ENCODE peak calls at places on chromosome 19, in seven cellular contexts. Z is HAP-1, B is fibroblast of lung, F is neuronal stem cell, D is tibial nerve, N is upper lobe of left lung, C is GM23248. M is an unnamed sample.

GRCh38 chr19:49590971-49591730 is at the start of gene PRR12:
- DNase-seq in F (peak; percentile 73), B (peak; percentile 72), C (peak; percentile 84), Z (peak; percentile 53), N (peak; percentile 50), D (no peak), M (peak; percentile 72)

GRCh38 chr19:737591-738093 is 13.3 kb upstream of the MISP start:
- DNase-seq in F (no peak), B (peak; percentile 15), N (no peak), C (peak; percentile 60), Z (peak; percentile 51), D (no peak), M (peak; percentile 62)

GRCh38 chr19:13400296-13400695 is 106.0 kb downstream of the CACNA1A start:
- DNase-seq in N (no peak), C (no peak), F (no peak), Z (no peak), B (no peak), D (no peak), M (no peak)

GRCh38 chr19:18098891-18099622 is 1.5 kb downstream of the MAST3 start:
- DNase-seq in N (no peak), F (no peak), D (no peak), Z (no peak), C (peak; percentile 31), B (no peak), M (no peak)

GRCh38 chr19:18995804-18996241 is 37.5 kb downstream of the SUGP2 start:
- DNase-seq in D (no peak), N (peak; percentile 39), B (peak; percentile 94), Z (peak; percentile 83), F (peak; percentile 38), C (peak; percentile 98), M (no peak)

GRCh38 chr19:2337329-2337707 is 8.8 kb downstream of the SPPL2B start:
- DNase-seq in B (peak; percentile 44), N (no peak), C (peak; percentile 47), Z (no peak), F (peak; percentile 52), D (no peak), M (no peak)

GRCh38 chr19:55695511-55696290 is 20.7 kb downstream of the EPN1 start:
- DNase-seq in C (no peak), D (no peak), N (no peak), B (no peak), Z (no peak), F (no peak), M (no peak)

GRCh38 chr19:4980087-4980486 is 11.2 kb downstream of the KDM4B start:
- DNase-seq in N (no peak), Z (no peak), B (no peak), C (peak; percentile 58), D (no peak), F (no peak), M (no peak)

GRCh38 chr19:45601524-45602522 is at the start of gene GPR4:
- DNase-seq in N (no peak), C (peak; percentile 42), F (no peak), D (no peak), Z (no peak), B (no peak), M (no peak)

GRCh38 chr19:273393-273792 is 17.8 kb downstream of the PLPP2 start:
- DNase-seq in B (no peak), C (no peak), F (no peak), N (no peak), Z (no peak), D (no peak), M (no peak)

GRCh38 chr19:49154279-49154678 is 917 bp downstream of the HRC start:
- DNase-seq in N (no peak), D (no peak), Z (no peak), F (no peak), C (no peak), B (no peak), M (no peak)

GRCh38 chr19:15048128-15048527 is 1.2 kb upstream of the CASP14 start:
- DNase-seq in F (no peak), N (no peak), Z (no peak), D (no peak), B (no peak), C (no peak), M (no peak)

GRCh38 chr19:32166238-32166637 is 179.2 kb upstream of the ZNF507 start:
- DNase-seq in F (no peak), B (no peak), Z (no peak), N (no peak), C (no peak), D (no peak), M (no peak)

GRCh38 chr19:19321143-19321577 is 531 bp downstream of the MAU2 start:
- DNase-seq in Z (no peak), F (peak; percentile 23), D (no peak), C (peak; percentile 58), N (no peak), B (peak; percentile 13), M (no peak)

GRCh38 chr19:566403-566802 is 6.0 kb upstream of the BSG start:
- DNase-seq in N (peak; percentile 79), B (peak; percentile 93), F (no peak), D (no peak), Z (no peak), C (peak; percentile 56), M (no peak)

GRCh38 chr19:7326105-7326877 is 22.4 kb upstream of the ARHGEF18 start:
- DNase-seq in C (peak; percentile 35), N (no peak), B (peak; percentile 11), F (no peak), Z (no peak), D (no peak), M (no peak)

GRCh38 chr19:5018224-5019015 is 49.5 kb downstream of the KDM4B start:
- DNase-seq in F (no peak), Z (no peak), B (peak; percentile 71), D (no peak), N (no peak), C (peak; percentile 76), M (no peak)

GRCh38 chr19:5106361-5106760 is 137.4 kb downstream of the KDM4B start:
- DNase-seq in F (no peak), D (no peak), Z (no peak), B (no peak), C (no peak), N (no peak), M (no peak)

GRCh38 chr19:17109962-17110598 is 34.5 kb downstream of the MYO9B start:
- DNase-seq in B (no peak), N (peak; percentile 86), Z (no peak), F (no peak), D (peak; percentile 42), C (no peak), M (no peak)

GRCh38 chr19:45440873-45441654 is 17.3 kb upstream of the ERCC1 start:
- DNase-seq in Z (peak; percentile 16), B (no peak), D (no peak), F (no peak), C (peak; percentile 66), N (no peak), M (no peak)

GRCh38 chr19:55553217-55554182 is 8.2 kb upstream of the SBK3 start:
- DNase-seq in N (no peak), D (no peak), B (no peak), F (no peak), C (peak; percentile 28), Z (no peak), M (no peak)

GRCh38 chr19:55492362-55492944 is 4.2 kb downstream of the SSC5D start:
- DNase-seq in F (no peak), C (no peak), B (no peak), Z (no peak), N (no peak), D (no peak), M (no peak)

GRCh38 chr19:2016041-2016807 is 710 bp upstream of the BTBD2 start:
- DNase-seq in C (peak; percentile 73), D (peak; percentile 66), B (peak; percentile 91), N (peak; percentile 78), Z (peak; percentile 56), F (peak; percentile 45), M (no peak)

GRCh38 chr19:31583148-31583547 is 233.9 kb upstream of the TSHZ3 start:
- DNase-seq in F (no peak), B (peak; percentile 82), C (no peak), D (no peak), Z (no peak), N (no peak), M (no peak)

GRCh38 chr19:39405930-39406655 is 554 bp upstream of the ZFP36 start:
- DNase-seq in Z (no peak), D (no peak), F (no peak), C (peak; percentile 67), B (no peak), N (peak; percentile 83), M (peak; percentile 77)

GRCh38 chr19:39405261-39405912 is 1.3 kb upstream of the ZFP36 start:
- DNase-seq in D (no peak), B (no peak), Z (no peak), C (peak; percentile 30), F (no peak), N (no peak), M (no peak)

GRCh38 chr19:39402417-39403297 is 4.0 kb upstream of the ZFP36 start:
- DNase-seq in B (peak; percentile 94), C (peak; percentile 96), N (peak; percentile 95), F (peak; percentile 83), Z (peak; percentile 67), D (peak; percentile 90), M (peak; percentile 61)

GRCh38 chr19:39401549-39402416 is 4.9 kb upstream of the ZFP36 start:
- DNase-seq in D (no peak), Z (no peak), N (peak; percentile 85), F (no peak), B (peak; percentile 82), C (peak; percentile 81), M (peak; percentile 68)

GRCh38 chr19:39403331-39404312 is 3.0 kb upstream of the ZFP36 start:
- DNase-seq in D (peak; percentile 99), B (peak; percentile 100), Z (peak; percentile 79), N (peak; percentile 100), C (peak; percentile 100), F (peak; percentile 89), M (peak; percentile 97)
- H3K9me3 ChIP-seq in D (no peaks in the 10 kb centered on the region), B (no peaks in the 10 kb centered on the region), Z (no peaks in the 10 kb centered on the region), N (no peaks in the 10 kb centered on the region), C (no peaks in the 10 kb centered on the region), F (no peaks in the 10 kb centered on the region), M (no peaks in the 10 kb centered on the region)

DNA sequence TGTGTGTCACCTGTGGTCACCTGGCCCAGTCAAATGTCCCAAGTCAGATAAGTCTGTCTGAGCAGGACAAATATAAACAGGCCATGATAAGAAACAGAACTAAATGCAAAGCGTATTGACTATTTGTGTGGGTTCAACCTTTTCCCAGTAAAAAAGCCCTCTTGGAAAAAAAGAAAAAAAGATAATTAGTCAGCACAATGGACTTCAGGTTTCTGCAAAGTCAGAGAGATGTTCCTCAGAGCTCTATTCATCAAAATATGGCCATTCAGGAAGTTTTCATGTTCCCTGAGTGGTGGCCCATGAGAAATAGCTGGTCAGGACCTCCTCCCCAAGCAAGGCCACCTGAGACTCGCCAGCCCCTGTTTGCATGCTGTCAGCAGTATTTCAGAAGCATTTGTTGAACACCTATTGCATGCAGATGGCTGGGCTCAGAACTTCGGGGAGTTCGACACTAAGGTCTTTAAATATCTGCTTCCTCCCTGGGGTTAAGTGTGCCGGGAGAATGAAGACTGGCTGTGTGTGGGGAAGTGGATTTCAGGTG is 2.7 kb downstream of the FFAR3 start:
- DNase-seq in N (no peak), Z (no peak), F (no peak), C (no peak), D (no peak), B (no peak), M (no peak)
- H3K9me3 ChIP-seq in N (no peaks in the 10 kb centered on the region), Z (no peaks in the 10 kb centered on the region), F (no peaks in the 10 kb centered on the region), C (no peaks in the 10 kb centered on the region), D (no peaks in the 10 kb centered on the region), B (no peaks in the 10 kb centered on the region), M (no peaks in the 10 kb centered on the region)

GRCh38 chr19:57947088-57947418 is 453 bp downstream of the ZNF256 start:
- DNase-seq in B (no peak), D (no peak), N (no peak), F (no peak), Z (no peak), C (peak; percentile 42), M (no peak)
- H3K9me3 ChIP-seq in B (no peaks in the 10 kb centered on the region), D (peaks cover 87% of the 10 kb centered on the region), N (peaks cover 40% of the 10 kb centered on the region), F (peaks cover 57% of the 10 kb centered on the region), Z (peaks cover 14% of the 10 kb centered on the region), C (no peaks in the 10 kb centered on the region), M (peaks cover 13% of the 10 kb centered on the region)

GRCh38 chr19:41690801-41691065 is 2.7 kb upstream of the CEACAM7 start:
- DNase-seq in B (no peak), Z (no peak), N (no peak), D (no peak), C (no peak), F (no peak), M (no peak)
- H3K9me3 ChIP-seq in B (no peaks in the 10 kb centered on the region), Z (no peaks in the 10 kb centered on the region), N (no peaks in the 10 kb centered on the region), D (peaks cover 34% of the 10 kb centered on the region), C (no peaks in the 10 kb centered on the region), F (no peaks in the 10 kb centered on the region), M (no peaks in the 10 kb centered on the region)

M was measured in T-helper 17 cell.